ENCODE peak calls at places on chromosome 1, in four cellular contexts. W is uterus, J is brain microvascular endothelial cell, Q is heart right ventricle. O is an unnamed sample.

GRCh38 chr1:217048104-217048707 is 325.0 kb upstream of the ESRRG start:
- DNase-seq in W (no peak), J (no peak), Q (no peak), O (no peak)

GRCh38 chr1:239711768-239712167 is 325.4 kb downstream of the CHRM3 start:
- DNase-seq in W (no peak), J (no peak), Q (no peak), O (no peak)

GRCh38 chr1:30166194-30166593 is 557.2 kb downstream of the MATN1 start:
- DNase-seq in W (no peak), J (no peak), Q (no peak), O (no peak)

GRCh38 chr1:90723561-90724108 is 6.5 kb upstream of the BARHL2 start:
- DNase-seq in W (no peak), J (no peak), Q (no peak), O (peak)

GRCh38 chr1:101174722-101175121 is 62.1 kb upstream of the S1PR1 start:
- DNase-seq in W (no peak), J (peak), Q (no peak), O (peak)

GRCh38 chr1:27605300-27605766 is 1.4 kb upstream of the AHDC1 start:
- DNase-seq in W (no peak), J (no peak), Q (no peak), O (peak)

GRCh38 chr1:42866549-42866948 is 20.1 kb downstream of the ZNF691 start:
- DNase-seq in W (no peak), J (no peak), Q (no peak), O (no peak)

GRCh38 chr1:197066277-197066676 is 783 bp downstream of the F13B start:
- DNase-seq in W (no peak), J (no peak), Q (no peak), O (peak)

GRCh38 chr1:4969556-4970129 is 315.2 kb downstream of the AJAP1 start:
- DNase-seq in W (no peak), J (no peak), Q (no peak), O (no peak)

GRCh38 chr1:21013510-21013909 is 163.2 kb downstream of the EIF4G3 start:
- DNase-seq in W (no peak), J (no peak), Q (no peak), O (no peak)

GRCh38 chr1:10975567-10976326 is 36.7 kb upstream of the TARDBP start:
- DNase-seq in W (peak), J (peak), Q (no peak), O (peak)

GRCh38 chr1:18142969-18143368 is 35.4 kb downstream of the IGSF21 start:
- DNase-seq in W (no peak), J (no peak), Q (no peak), O (no peak)

GRCh38 chr1:246176126-246177024 is 330.7 kb downstream of the SMYD3 start:
- DNase-seq in W (no peak), J (peak), Q (no peak), O (no peak)

GRCh38 chr1:114345930-114346479 is 165.0 kb downstream of the TRIM33 start:
- DNase-seq in W (peak), J (no peak), Q (peak), O (peak)

GRCh38 chr1:50098490-50099109 is 10.1 kb upstream of the ELAVL4 start:
- DNase-seq in W (no peak), J (no peak), Q (no peak), O (no peak)

GRCh38 chr1:206467915-206468314 is 2.4 kb upstream of the IKBKE start:
- DNase-seq in W (no peak), J (peak), Q (no peak), O (peak)

GRCh38 chr1:39174400-39175081 is 30.0 kb upstream of the MACF1 start:
- DNase-seq in W (no peak), J (no peak), Q (no peak), O (no peak)

GRCh38 chr1:185843297-185843869 is 109.2 kb downstream of the HMCN1 start:
- DNase-seq in W (no peak), J (no peak), Q (no peak), O (no peak)

GRCh38 chr1:90753556-90753955 is 36.5 kb upstream of the BARHL2 start:
- DNase-seq in W (no peak), J (no peak), Q (no peak), O (no peak)

GRCh38 chr1:112894010-112894292 is 62.0 kb downstream of the SLC16A1 start:
- DNase-seq in W (no peak), J (no peak), Q (no peak), O (no peak)

GRCh38 chr1:20343149-20343936 is 52.7 kb downstream of the VWA5B1 start:
- DNase-seq in W (peak), J (no peak), Q (peak), O (peak)

GRCh38 chr1:19665456-19666138 is 922 bp downstream of the HTR6 start:
- DNase-seq in W (no peak), J (no peak), Q (no peak), O (peak)

GRCh38 chr1:172928412-172928811 is 122.3 kb downstream of the TNFSF18 start:
- DNase-seq in W (no peak), J (peak), Q (no peak), O (no peak)

GRCh38 chr1:20366076-20366765 is 75.5 kb downstream of the VWA5B1 start:
- DNase-seq in W (no peak), J (no peak), Q (no peak), O (peak)

GRCh38 chr1:48093696-48094518 is 96.7 kb upstream of the TRABD2B start:
- DNase-seq in W (no peak), J (peak), Q (peak), O (peak)

GRCh38 chr1:168977618-168978017 is 128.9 kb upstream of the ATP1B1 start:
- DNase-seq in W (no peak), J (no peak), Q (no peak), O (no peak)

GRCh38 chr1:33641099-33641830 is 168.8 kb downstream of the ZSCAN20 start:
- DNase-seq in W (no peak), J (peak), Q (no peak), O (peak)

GRCh38 chr1:80427886-80428285 is 1372.8 kb upstream of the ADGRL2 start:
- DNase-seq in W (no peak), J (no peak), Q (no peak), O (no peak)

GRCh38 chr1:100622966-100623762 is 85.2 kb downstream of the GPR88 start:
- DNase-seq in W (no peak), J (peak), Q (no peak), O (no peak)

GRCh38 chr1:187417524-187417923 is 588.8 kb downstream of the PLA2G4A start:
- DNase-seq in W (no peak), J (no peak), Q (no peak), O (no peak)

GRCh38 chr1:25033030-25033827 is 103.2 kb upstream of the RUNX3 start:
- DNase-seq in W (no peak), J (no peak), Q (no peak), O (peak)
- TF ChIP-seq CTCF in W (no peak), J (no peak), Q (no peak), O (no peak)

GRCh38 chr1:178916448-178917174 is 45.7 kb upstream of the ANGPTL1 start:
- DNase-seq in W (no peak), J (no peak), Q (no peak), O (no peak)
- H3K27ac ChIP-seq in W (peak), J (no peak), Q (no peak), O (no peak)

DNA sequence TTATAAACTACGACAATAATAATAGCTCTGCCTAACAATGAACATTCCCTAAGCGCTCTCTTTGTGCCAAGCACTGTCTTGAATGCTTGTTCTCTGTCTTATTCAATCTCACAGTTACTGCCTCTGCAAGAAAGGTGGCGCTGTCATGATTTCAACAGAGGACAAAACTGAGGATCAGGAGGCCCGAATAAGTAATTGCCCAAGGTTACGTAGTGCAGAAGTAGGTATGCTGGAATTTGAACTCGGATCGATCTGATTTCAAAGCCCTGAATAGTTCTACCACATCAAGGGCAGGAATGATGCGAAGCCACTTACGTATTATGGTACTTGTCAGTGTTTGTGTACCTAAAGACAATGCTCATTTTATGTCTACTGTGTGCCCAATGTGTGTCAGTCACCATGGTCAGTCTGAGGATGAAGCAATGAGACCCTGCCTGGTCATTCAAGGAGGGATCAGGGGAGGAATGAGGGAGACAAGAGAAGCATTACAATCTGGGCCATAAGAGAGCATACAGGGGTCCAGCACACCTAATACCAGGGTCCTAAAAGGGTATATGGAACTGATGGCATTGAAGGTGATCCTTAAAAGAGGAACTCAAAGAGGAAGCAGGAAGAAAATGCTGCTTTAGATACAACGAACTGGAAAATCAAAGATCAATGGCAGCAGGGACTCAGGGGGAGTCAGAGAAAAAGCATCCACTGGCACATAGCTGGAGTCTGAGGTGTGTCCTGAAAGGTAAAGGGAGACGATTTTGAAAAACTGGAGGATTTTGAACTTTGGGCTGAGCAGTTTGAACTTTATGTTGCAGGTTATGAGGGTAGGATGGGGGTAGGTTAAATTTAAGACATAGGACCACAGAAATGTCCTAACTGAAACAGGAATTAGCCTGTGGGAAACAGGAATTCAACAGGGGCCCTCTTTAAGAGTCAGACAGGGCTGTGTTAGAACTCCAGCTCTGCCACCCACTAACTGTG is 389.1 kb downstream of the PLPP3 start:
- DNase-seq in W (no peak), J (no peak), Q (no peak), O (no peak)
- TF ChIP-seq CTCF in W (no peak), J (peak), Q (peak), O (peak)

GRCh38 chr1:213997031-213997771 is 9.4 kb downstream of the PROX1 start:
- DNase-seq in W (no peak), J (no peak), Q (no peak), O (no peak)
- H3K27ac ChIP-seq in W (no peak), J (no peak), Q (peak), O (no peak)

GRCh38 chr1:46172321-46172720 is 2.6 kb upstream of the TSPAN1 start:
- DNase-seq in W (no peak), J (no peak), Q (no peak), O (no peak)

GRCh38 chr1:46174448-46175231 is at the start of gene TSPAN1:
- DNase-seq in W (peak), J (no peak), Q (no peak), O (peak)

GRCh38 chr1:46175243-46175642 is 356 bp downstream of the TSPAN1 start:
- DNase-seq in W (no peak), J (no peak), Q (no peak), O (no peak)

GRCh38 chr1:46171872-46172271 is 3.0 kb upstream of the TSPAN1 start:
- DNase-seq in W (no peak), J (no peak), Q (no peak), O (no peak)

GRCh38 chr1:46173361-46173856 is 1.5 kb upstream of the TSPAN1 start:
- DNase-seq in W (no peak), J (peak), Q (no peak), O (peak)
- TF ChIP-seq CTCF in W (no peak), J (no peak), Q (no peak), O (no peak)

GRCh38 chr1:230543085-230543484 is 99.2 kb upstream of the COG2 start:
- DNase-seq in W (no peak), J (no peak), Q (no peak), O (no peak)

GRCh38 chr1:230542681-230543080 is 99.6 kb upstream of the COG2 start:
- DNase-seq in W (no peak), J (no peak), Q (no peak), O (no peak)

GRCh38 chr1:230541306-230541705 is 101.0 kb upstream of the COG2 start:
- DNase-seq in W (no peak), J (no peak), Q (no peak), O (no peak)

GRCh38 chr1:230542054-230542453 is 100.2 kb upstream of the COG2 start:
- DNase-seq in W (no peak), J (peak), Q (no peak), O (no peak)

DNA sequence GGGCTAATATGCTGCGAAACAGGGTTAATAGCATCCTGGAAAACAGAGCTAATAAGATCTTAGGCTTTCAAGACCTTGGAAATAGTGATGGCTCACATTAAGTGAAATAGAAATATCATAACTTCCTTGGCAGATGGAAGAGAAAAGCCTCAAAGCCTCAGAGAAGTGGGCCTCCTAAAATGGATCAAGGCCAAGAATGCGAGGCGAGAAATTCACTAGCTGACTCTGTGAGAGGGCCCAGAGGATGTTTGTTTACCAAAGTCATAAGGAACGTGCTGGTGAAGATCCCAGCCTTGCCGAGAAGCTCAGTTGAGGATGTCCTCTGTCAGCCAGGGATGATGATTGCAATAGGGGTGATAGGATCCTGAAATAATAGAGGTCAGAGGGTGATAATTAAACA is 101.9 kb upstream of the COG2 start:
- DNase-seq in W (no peak), J (no peak), Q (no peak), O (no peak)
- H3K27ac ChIP-seq in W (no peak), J (no peak), Q (no peak), O (no peak)

GRCh38 chr1:6924891-6925290 is 139.6 kb downstream of the CAMTA1 start:
- DNase-seq in W (no peak), J (no peak), Q (no peak), O (peak)
- TF ChIP-seq CTCF in W (no peak), J (no peak), Q (no peak), O (no peak)